ENCODE peak calls at places on chromosomes 12 and 14, in four cellular contexts. One of them, this sample, is unnamed.

GRCh38 chr12:53991077-53991460 is 6.1 kb downstream of the HOXC10 start:
- DNase-seq in H1: no peak
- DNase-seq in K562: no peak
- DNase-seq in HepG2: no peak
- DNase-seq in this sample: no peak

GRCh38 chr14:53841109-53842099 is 115.2 kb downstream of the BMP4 start:
- DNase-seq in K562: no peak
- DNase-seq in H1: no peak
- DNase-seq in HepG2: no peak
- DNase-seq in this sample: no peak

GRCh38 chr12:91326043-91327027 is 143.7 kb upstream of the DCN start:
- DNase-seq in K562: peak; percentile 47
- DNase-seq in H1: peak; percentile 68
- DNase-seq in HepG2: peak; percentile 34
- DNase-seq in this sample: peak; percentile 59

GRCh38 chr14:36069535-36069900 is 107.0 kb downstream of the PTCSC3 start:
- DNase-seq in H1: peak; percentile 61
- DNase-seq in HepG2: peak; percentile 74
- DNase-seq in K562: peak; percentile 69
- DNase-seq in this sample: peak; percentile 37

GRCh38 chr12:20150835-20151234 is 217.5 kb upstream of the PDE3A start:
- DNase-seq in K562: no peak
- DNase-seq in HepG2: no peak
- DNase-seq in H1: no peak
- DNase-seq in this sample: peak; percentile 97

GRCh38 chr12:47014474-47014873 is 64.9 kb upstream of the PCED1B start:
- DNase-seq in K562: no peak
- DNase-seq in H1: no peak
- DNase-seq in HepG2: no peak
- DNase-seq in this sample: peak; percentile 89

GRCh38 chr12:65121049-65121955 is at the start of gene WIF1:
- DNase-seq in K562: no peak
- DNase-seq in H1: peak; percentile 86
- DNase-seq in HepG2: no peak
- DNase-seq in this sample: peak; percentile 22

GRCh38 chr12:108729612-108730336 is 1.5 kb downstream of the CORO1C start:
- DNase-seq in H1: no peak
- DNase-seq in HepG2: peak; percentile 37
- DNase-seq in K562: no peak
- DNase-seq in this sample: peak; percentile 70

GRCh38 chr12:63129927-63130326 is 21.1 kb downstream of the AVPR1A start:
- DNase-seq in H1: no peak
- DNase-seq in K562: peak; percentile 23
- DNase-seq in HepG2: no peak
- DNase-seq in this sample: no peak

GRCh38 chr14:73140924-73141323 is 4.6 kb downstream of the PSEN1 start:
- DNase-seq in H1: no peak
- DNase-seq in HepG2: no peak
- DNase-seq in K562: no peak
- DNase-seq in this sample: no peak

GRCh38 chr14:72472845-72473244 is 421.1 kb downstream of the DPF3 start:
- DNase-seq in H1: no peak
- DNase-seq in K562: no peak
- DNase-seq in HepG2: no peak
- DNase-seq in this sample: no peak

GRCh38 chr12:121015825-121016766 is at the start of gene C12orf43:
- DNase-seq in K562: peak; percentile 92
- DNase-seq in HepG2: peak; percentile 91
- DNase-seq in H1: peak; percentile 96
- DNase-seq in this sample: peak; percentile 91

GRCh38 chr14:89401241-89401640 is 15.8 kb downstream of the FOXN3 start:
- DNase-seq in K562: no peak
- DNase-seq in HepG2: no peak
- DNase-seq in H1: no peak
- DNase-seq in this sample: no peak

GRCh38 chr14:103199141-103199540 is 75.9 kb downstream of the TNFAIP2 start:
- DNase-seq in K562: no peak
- DNase-seq in H1: no peak
- DNase-seq in HepG2: no peak
- DNase-seq in this sample: no peak

GRCh38 chr14:59771577-59771976 is 99.0 kb downstream of the RTN1 start:
- DNase-seq in K562: no peak
- DNase-seq in H1: no peak
- DNase-seq in HepG2: no peak
- DNase-seq in this sample: peak; percentile 70

GRCh38 chr14:59123526-59123925 is 64.9 kb upstream of the DAAM1 start:
- DNase-seq in K562: no peak
- DNase-seq in H1: no peak
- DNase-seq in HepG2: no peak
- DNase-seq in this sample: no peak

GRCh38 chr12:122182887-122183587 is at the start of gene LRRC43:
- DNase-seq in H1: peak; percentile 86
- DNase-seq in HepG2: no peak
- DNase-seq in K562: no peak
- DNase-seq in this sample: peak; percentile 36

GRCh38 chr12:47975816-47976215 is 12.4 kb downstream of the TMEM106C start:
- DNase-seq in K562: no peak
- DNase-seq in HepG2: no peak
- DNase-seq in H1: no peak
- DNase-seq in this sample: no peak

GRCh38 chr14:77979666-77980351 is 179.9 kb downstream of the ADCK1 start:
- DNase-seq in K562: peak; percentile 50
- DNase-seq in HepG2: peak; percentile 13
- DNase-seq in H1: peak; percentile 66
- DNase-seq in this sample: no peak

DNA sequence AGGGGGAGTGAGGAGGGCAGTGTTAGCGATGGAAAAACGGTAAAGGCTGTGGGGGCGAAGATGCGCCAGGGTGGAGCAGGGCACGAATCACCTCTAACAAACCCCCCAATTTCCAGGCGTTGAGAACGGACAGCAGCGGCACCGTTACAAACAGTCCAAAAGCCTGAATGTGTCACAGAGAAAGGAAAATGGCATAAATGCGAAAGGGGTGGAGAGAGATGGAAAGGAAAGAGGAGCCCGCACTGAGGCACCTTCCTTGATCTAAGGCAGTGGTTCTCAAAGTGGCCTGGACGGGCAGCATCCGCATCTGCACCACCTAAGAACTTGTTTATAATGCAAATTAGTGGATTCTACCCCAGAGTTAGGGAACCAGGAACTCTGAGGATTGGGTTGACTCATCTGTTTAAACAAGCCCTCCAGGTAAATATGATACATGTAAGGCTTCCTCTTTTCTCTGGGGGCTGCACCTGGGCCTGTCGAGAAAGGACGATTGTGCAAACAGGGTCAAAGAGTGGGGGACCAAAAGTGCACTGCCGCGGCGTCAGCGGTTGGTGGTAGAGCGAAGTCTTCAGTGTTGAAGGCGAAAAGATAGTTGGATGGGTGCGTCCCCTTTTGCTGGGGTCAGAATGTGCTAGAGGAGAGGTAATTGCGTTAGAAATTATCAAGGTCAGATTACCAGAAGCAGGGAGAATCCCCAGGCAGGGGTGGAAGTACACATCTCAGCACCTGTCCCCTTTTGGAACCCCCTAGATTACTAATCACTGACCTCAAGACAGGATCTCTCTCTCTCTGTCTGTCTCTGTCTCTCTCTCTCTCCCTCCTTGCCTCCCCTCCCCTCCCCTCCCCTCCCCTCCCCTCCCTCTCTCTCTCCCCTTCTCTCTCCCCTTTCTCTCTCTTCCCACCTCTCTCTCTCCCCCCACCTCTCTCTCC is 1.3 kb upstream of the KCNH5 start:
- DNase-seq in H1: peak; percentile 50
- DNase-seq in HepG2: peak; percentile 17
- DNase-seq in K562: no peak
- DNase-seq in this sample: no peak
- TF ChIP-seq EZH2 in H1: no peak
- TF ChIP-seq EZH2 in HepG2: no peak
- TF ChIP-seq EZH2 in K562: no peak
- TF ChIP-seq EZH2 in this sample: peak; percentile 48

GRCh38 chr14:96494331-96494730 is 7.9 kb upstream of the PAPOLA start:
- DNase-seq in HepG2: no peak
- DNase-seq in K562: no peak
- DNase-seq in H1: no peak
- DNase-seq in this sample: no peak

GRCh38 chr14:96501383-96501745 is 818 bp upstream of the PAPOLA start:
- DNase-seq in HepG2: no peak
- DNase-seq in K562: no peak
- DNase-seq in H1: no peak
- DNase-seq in this sample: no peak

GRCh38 chr14:96497586-96497985 is 4.6 kb upstream of the PAPOLA start:
- DNase-seq in H1: no peak
- DNase-seq in K562: no peak
- DNase-seq in HepG2: no peak
- DNase-seq in this sample: no peak

GRCh38 chr14:96493178-96493577 is 9.0 kb upstream of the PAPOLA start:
- DNase-seq in K562: no peak
- DNase-seq in HepG2: no peak
- DNase-seq in H1: no peak
- DNase-seq in this sample: no peak

GRCh38 chr14:96497087-96497486 is 5.1 kb upstream of the PAPOLA start:
- DNase-seq in HepG2: no peak
- DNase-seq in H1: no peak
- DNase-seq in K562: no peak
- DNase-seq in this sample: no peak
- H3K4me2 ChIP-seq in HepG2: peak overlapping the region; percentile 27
- H3K4me2 ChIP-seq in H1: no peak overlapping the region
- H3K4me2 ChIP-seq in K562: no peak overlapping the region
- H3K4me2 ChIP-seq in this sample: no peak overlapping the region

GRCh38 chr12:82688619-82689018 is 1.9 kb downstream of the TMTC2 start:
- DNase-seq in K562: no peak
- DNase-seq in HepG2: no peak
- DNase-seq in H1: no peak
- DNase-seq in this sample: no peak

GRCh38 chr12:82687020-82687951 is 580 bp downstream of the TMTC2 start:
- DNase-seq in H1: peak; percentile 74
- DNase-seq in HepG2: no peak
- DNase-seq in K562: no peak
- DNase-seq in this sample: no peak

GRCh38 chr12:82688035-82688501 is 1.4 kb downstream of the TMTC2 start:
- DNase-seq in HepG2: no peak
- DNase-seq in K562: no peak
- DNase-seq in H1: no peak
- DNase-seq in this sample: peak; percentile 27

GRCh38 chr12:82685721-82686222 is 934 bp upstream of the TMTC2 start:
- DNase-seq in K562: peak; percentile 69
- DNase-seq in H1: peak; percentile 93
- DNase-seq in HepG2: peak; percentile 88
- DNase-seq in this sample: peak; percentile 93

DNA sequence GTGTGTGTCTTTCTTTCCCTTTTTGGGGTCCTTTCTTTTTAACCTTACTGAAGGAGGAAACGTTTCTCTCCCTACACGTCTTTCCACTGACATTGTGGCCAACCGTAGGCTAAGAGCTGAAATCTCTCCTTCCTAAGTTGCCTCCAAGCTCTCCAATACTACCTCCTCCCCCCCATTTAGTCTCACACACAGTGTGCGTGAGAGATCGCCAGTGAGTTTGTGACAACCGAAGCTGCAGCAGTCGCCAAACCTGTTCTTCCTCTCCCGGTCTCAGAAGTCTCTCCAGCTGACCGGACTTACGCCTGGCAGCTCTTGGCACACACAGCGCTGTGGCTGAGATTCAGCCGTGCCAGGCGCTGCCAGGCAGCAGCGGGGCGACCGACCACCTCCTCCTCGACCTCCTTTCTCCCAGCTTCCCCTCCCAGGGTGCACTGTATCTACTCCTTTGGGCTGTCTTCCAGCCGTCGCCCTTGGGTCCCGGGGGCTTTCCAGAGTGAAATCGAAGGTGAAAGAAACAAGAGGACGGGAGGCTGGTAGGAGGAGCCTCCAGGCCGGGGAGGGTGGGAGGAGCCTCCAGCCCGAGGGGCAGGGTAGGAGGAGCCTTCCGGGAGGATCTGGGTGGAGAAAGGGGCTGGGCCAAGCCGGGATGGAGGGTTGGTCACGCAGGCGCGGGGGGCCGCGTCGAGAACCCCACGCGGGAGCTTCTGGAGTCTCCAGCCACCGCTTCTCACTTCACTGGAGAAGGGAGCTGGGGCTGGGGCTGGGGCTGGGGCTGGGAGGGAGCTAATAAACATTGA is at the start of gene TMTC2:
- DNase-seq in HepG2: peak; percentile 62
- DNase-seq in H1: peak; percentile 94
- DNase-seq in K562: peak; percentile 84
- DNase-seq in this sample: peak; percentile 95
- TF ChIP-seq POLR2A in HepG2: peak; percentile 27
- TF ChIP-seq POLR2A in H1: no peak
- TF ChIP-seq POLR2A in K562: no peak
- TF ChIP-seq POLR2A in this sample: no peak

GRCh38 chr12:101875112-101875961 is 2.0 kb upstream of the DRAM1 start:
- DNase-seq in HepG2: no peak
- DNase-seq in K562: no peak
- DNase-seq in H1: no peak
- DNase-seq in this sample: peak; percentile 94

GRCh38 chr12:101877816-101878811 is 734 bp downstream of the DRAM1 start:
- DNase-seq in H1: no peak
- DNase-seq in K562: peak; percentile 36
- DNase-seq in HepG2: peak; percentile 7
- DNase-seq in this sample: peak; percentile 58

GRCh38 chr12:101880769-101881168 is 3.4 kb downstream of the DRAM1 start:
- DNase-seq in HepG2: no peak
- DNase-seq in K562: no peak
- DNase-seq in H1: no peak
- DNase-seq in this sample: no peak

GRCh38 chr12:101881228-101881627 is 3.8 kb downstream of the DRAM1 start:
- DNase-seq in H1: no peak
- DNase-seq in HepG2: no peak
- DNase-seq in K562: no peak
- DNase-seq in this sample: no peak

DNA sequence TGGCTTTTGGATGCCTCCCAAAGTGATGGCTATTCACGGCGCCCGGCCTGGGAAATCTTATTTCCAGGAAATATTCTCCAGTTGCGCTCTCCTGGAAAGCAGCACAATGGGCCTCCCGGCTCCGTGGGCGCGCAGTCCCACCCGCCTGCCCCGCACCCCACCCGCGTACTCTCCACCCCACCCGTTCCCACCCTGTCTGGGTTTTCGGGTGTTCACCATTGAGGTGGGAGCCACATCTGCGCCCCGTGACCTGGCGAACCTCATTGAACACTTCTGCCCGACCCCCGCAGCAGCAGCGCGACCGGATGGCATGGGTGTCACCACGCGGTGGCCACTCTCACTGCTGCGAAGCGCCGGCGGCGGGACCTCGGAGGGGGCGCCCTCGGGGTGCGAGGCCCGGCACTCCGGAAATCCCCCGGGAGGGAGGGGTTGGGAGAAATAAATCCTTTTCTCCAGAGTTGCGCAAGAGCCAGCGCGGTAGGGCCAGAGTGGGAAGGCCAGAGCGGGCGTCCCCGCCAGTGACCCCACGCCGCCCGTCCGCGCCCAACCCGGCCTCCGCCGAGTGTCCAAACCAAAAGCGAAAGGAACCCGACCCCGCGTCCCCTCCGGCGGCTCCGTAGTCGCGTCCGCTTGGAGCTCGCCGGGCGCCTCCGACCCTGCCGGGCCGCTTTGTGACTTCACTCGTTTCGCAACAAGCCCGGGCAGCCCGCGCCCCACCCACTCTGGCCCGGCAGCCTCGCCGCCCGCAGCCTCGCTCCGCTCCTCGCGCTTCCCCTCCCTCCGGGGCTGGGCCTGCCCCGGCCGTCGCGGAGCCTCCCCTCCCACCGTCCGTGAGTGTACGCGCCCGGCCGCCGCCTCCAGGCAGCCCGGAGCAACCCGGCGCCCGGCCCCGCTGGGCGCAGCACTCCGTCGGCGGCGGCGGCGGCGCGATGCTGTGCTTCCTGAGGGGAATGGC is at the start of gene DRAM1:
- DNase-seq in K562: peak; percentile 91
- DNase-seq in HepG2: peak; percentile 79
- DNase-seq in H1: peak; percentile 85
- DNase-seq in this sample: peak; percentile 88
- TF ChIP-seq EZH2 in K562: no peak
- TF ChIP-seq EZH2 in HepG2: no peak
- TF ChIP-seq EZH2 in H1: no peak
- TF ChIP-seq EZH2 in this sample: no peak